ENCODE peak calls at places on chromosomes 2 and 18, in seven cellular contexts. W, X, P, M, T, Y and J are unnamed samples.

GRCh38 chr2:226308981-226309380 is 490.6 kb downstream of the IRS1 start:
- DNase-seq in W (no peak), X (no peak), P (no peak), M (no peak), T (peak), Y (no peak), J (peak)

GRCh38 chr2:172783091-172783898 is 47.6 kb downstream of the RAPGEF4 start:
- DNase-seq in W (no peak), X (no peak), P (no peak), M (no peak), T (peak), Y (peak), J (peak)

GRCh38 chr2:175167076-175167791 is 769 bp downstream of the ATF2 start:
- DNase-seq in W (peak), X (peak), P (peak), M (no peak), T (peak), Y (peak), J (peak)

GRCh38 chr2:226902041-226902972 is 66.5 kb downstream of the RHBDD1 start:
- DNase-seq in W (no peak), X (no peak), P (no peak), M (no peak), T (peak), Y (no peak), J (peak)

GRCh38 chr2:68182902-68183301 is 25.2 kb downstream of the PNO1 start:
- DNase-seq in W (no peak), X (no peak), P (no peak), M (no peak), T (no peak), Y (no peak), J (no peak)

GRCh38 chr18:2108581-2108980 is 462.7 kb downstream of the METTL4 start:
- DNase-seq in W (no peak), X (no peak), P (no peak), M (no peak), T (peak), Y (no peak), J (peak)

GRCh38 chr18:27240383-27240782 is 55.3 kb upstream of the CHST9 start:
- DNase-seq in W (no peak), X (no peak), P (no peak), M (no peak), T (no peak), Y (no peak), J (no peak)

GRCh38 chr2:202185816-202186221 is 52.6 kb downstream of the SUMO1 start:
- DNase-seq in W (no peak), X (no peak), P (no peak), M (no peak), T (peak), Y (peak), J (no peak)

GRCh38 chr2:25920326-25920725 is 42.0 kb upstream of the ASXL2 start:
- DNase-seq in W (no peak), X (no peak), P (no peak), M (no peak), T (peak), Y (no peak), J (peak)